ENCODE peak calls at places on chromosomes 2 and 18, in four cellular contexts. One of them, this sample, is unnamed.
A peak's percentile ranks its signal among the peaks of the same experiment; 100 is the strongest.

GRCh38 chr18:48896326-48896874 is 54.4 kb downstream of the SMAD7 start:
- DNase-seq in Calu3: no peak
- DNase-seq in neural progenitor cell: no peak
- DNase-seq in gastrocnemius medialis: no peak
- DNase-seq in this sample: no peak

GRCh38 chr2:68560583-68560982 is 82.8 kb upstream of the PROKR1 start:
- DNase-seq in gastrocnemius medialis: no peak
- DNase-seq in neural progenitor cell: no peak
- DNase-seq in Calu3: no peak
- DNase-seq in this sample: no peak

GRCh38 chr18:75200071-75200470 is 8.9 kb downstream of the PTGR3 start:
- DNase-seq in gastrocnemius medialis: peak; percentile 36
- DNase-seq in Calu3: no peak
- DNase-seq in neural progenitor cell: no peak
- DNase-seq in this sample: no peak

GRCh38 chr2:201175971-201176570 is 6.9 kb upstream of the CASP10 start:
- DNase-seq in neural progenitor cell: no peak
- DNase-seq in Calu3: peak; percentile 77
- DNase-seq in gastrocnemius medialis: no peak
- DNase-seq in this sample: no peak

GRCh38 chr2:18659891-18660290 is 70.5 kb upstream of the NT5C1B start:
- DNase-seq in gastrocnemius medialis: no peak
- DNase-seq in neural progenitor cell: no peak
- DNase-seq in Calu3: no peak
- DNase-seq in this sample: no peak

GRCh38 chr18:49400398-49401072 is 59.9 kb downstream of the DYM start:
- DNase-seq in Calu3: peak; percentile 4
- DNase-seq in gastrocnemius medialis: no peak
- DNase-seq in neural progenitor cell: no peak
- DNase-seq in this sample: no peak

GRCh38 chr2:239531456-239532304 is 130.9 kb upstream of the HDAC4 start:
- DNase-seq in Calu3: no peak
- DNase-seq in neural progenitor cell: peak; percentile 85
- DNase-seq in gastrocnemius medialis: no peak
- DNase-seq in this sample: no peak

GRCh38 chr2:95357717-95358280 is 44.7 kb upstream of the FAHD2A start:
- DNase-seq in Calu3: no peak
- DNase-seq in neural progenitor cell: no peak
- DNase-seq in gastrocnemius medialis: no peak
- DNase-seq in this sample: no peak

GRCh38 chr2:201362396-201362795 is 5.3 kb upstream of the FLACC1 start:
- DNase-seq in neural progenitor cell: no peak
- DNase-seq in gastrocnemius medialis: no peak
- DNase-seq in Calu3: no peak
- DNase-seq in this sample: no peak

GRCh38 chr18:77053616-77054287 is 78.8 kb downstream of the MBP start:
- DNase-seq in gastrocnemius medialis: no peak
- DNase-seq in Calu3: no peak
- DNase-seq in neural progenitor cell: no peak
- DNase-seq in this sample: no peak

GRCh38 chr2:17646838-17647701 is 106.5 kb downstream of the SMC6 start:
- DNase-seq in Calu3: no peak
- DNase-seq in neural progenitor cell: no peak
- DNase-seq in gastrocnemius medialis: no peak
- DNase-seq in this sample: no peak

GRCh38 chr2:101234169-101234938 is 18.3 kb upstream of the CNOT11 start:
- DNase-seq in Calu3: peak; percentile 48
- DNase-seq in gastrocnemius medialis: no peak
- DNase-seq in neural progenitor cell: no peak
- DNase-seq in this sample: no peak

GRCh38 chr18:39945076-39945475 is 2010.0 kb upstream of the PIK3C3 start:
- DNase-seq in Calu3: peak; percentile 1
- DNase-seq in gastrocnemius medialis: no peak
- DNase-seq in neural progenitor cell: no peak
- DNase-seq in this sample: no peak

GRCh38 chr18:54769526-54770464 is 58.5 kb upstream of the RAB27B start:
- DNase-seq in neural progenitor cell: no peak
- DNase-seq in Calu3: no peak
- DNase-seq in gastrocnemius medialis: no peak
- DNase-seq in this sample: no peak

GRCh38 chr2:21728133-21728532 is 604.4 kb downstream of the TDRD15 start:
- DNase-seq in Calu3: no peak
- DNase-seq in neural progenitor cell: no peak
- DNase-seq in gastrocnemius medialis: no peak
- DNase-seq in this sample: no peak

GRCh38 chr2:166593403-166593802 is 99.4 kb upstream of the SCN7A start:
- DNase-seq in Calu3: no peak
- DNase-seq in neural progenitor cell: no peak
- DNase-seq in gastrocnemius medialis: no peak
- DNase-seq in this sample: no peak

GRCh38 chr18:27609221-27609620 is 424.1 kb upstream of the CHST9 start:
- DNase-seq in Calu3: no peak
- DNase-seq in neural progenitor cell: no peak
- DNase-seq in gastrocnemius medialis: no peak
- DNase-seq in this sample: no peak

GRCh38 chr2:71923887-71924533 is 223.7 kb downstream of the CYP26B1 start:
- DNase-seq in neural progenitor cell: peak; percentile 91
- DNase-seq in gastrocnemius medialis: peak; percentile 70
- DNase-seq in Calu3: peak; percentile 77
- DNase-seq in this sample: peak; percentile 73

GRCh38 chr2:120258140-120258539 is 5.5 kb downstream of the RALB start:
- DNase-seq in neural progenitor cell: no peak
- DNase-seq in gastrocnemius medialis: no peak
- DNase-seq in Calu3: no peak
- DNase-seq in this sample: no peak

GRCh38 chr2:16285813-16286510 is 345.6 kb downstream of the MYCN start:
- DNase-seq in gastrocnemius medialis: no peak
- DNase-seq in neural progenitor cell: no peak
- DNase-seq in Calu3: no peak
- DNase-seq in this sample: no peak

GRCh38 chr2:134155134-134155533 is 98.7 kb upstream of the MGAT5 start:
- DNase-seq in gastrocnemius medialis: no peak
- DNase-seq in Calu3: no peak
- DNase-seq in neural progenitor cell: no peak
- DNase-seq in this sample: no peak

GRCh38 chr2:30358351-30358750 is 88.7 kb upstream of the LCLAT1 start:
- DNase-seq in Calu3: no peak
- DNase-seq in gastrocnemius medialis: no peak
- DNase-seq in neural progenitor cell: no peak
- DNase-seq in this sample: no peak

GRCh38 chr2:38719706-38720105 is 31.5 kb downstream of the SRSF7 start:
- DNase-seq in Calu3: no peak
- DNase-seq in neural progenitor cell: no peak
- DNase-seq in gastrocnemius medialis: no peak
- DNase-seq in this sample: no peak

GRCh38 chr2:126480033-126480432 is 175.9 kb upstream of the GYPC start:
- DNase-seq in Calu3: no peak
- DNase-seq in gastrocnemius medialis: no peak
- DNase-seq in neural progenitor cell: no peak
- DNase-seq in this sample: no peak

GRCh38 chr2:126482582-126483464 is 173.1 kb upstream of the GYPC start:
- DNase-seq in neural progenitor cell: peak; percentile 72
- DNase-seq in Calu3: no peak
- DNase-seq in gastrocnemius medialis: no peak
- DNase-seq in this sample: no peak
- TF ChIP-seq CTCF in neural progenitor cell: peak; percentile 70
- TF ChIP-seq CTCF in Calu3: no peak
- TF ChIP-seq CTCF in gastrocnemius medialis: no peak
- TF ChIP-seq CTCF in this sample: no peak

DNA sequence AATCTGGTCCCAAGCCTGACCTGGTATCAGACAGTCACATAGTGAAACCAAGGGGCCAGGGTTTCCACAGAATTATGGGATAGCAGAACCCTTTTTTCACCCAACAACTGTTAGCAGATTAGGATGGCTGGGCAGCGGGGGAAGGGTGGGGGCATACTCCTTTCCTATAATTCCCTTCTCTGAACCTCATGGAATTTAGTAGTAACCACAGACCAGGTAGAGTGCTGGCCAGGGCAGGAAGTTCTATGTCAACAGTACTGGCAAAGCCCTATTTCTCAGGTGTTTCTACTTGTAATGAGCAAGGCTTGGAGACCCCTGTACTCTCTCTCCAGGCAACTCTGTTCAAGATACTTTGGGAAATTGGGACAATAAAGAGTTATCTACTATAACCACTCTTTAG is 174.6 kb downstream of the THADA start:
- DNase-seq in Calu3: peak; percentile 24
- DNase-seq in gastrocnemius medialis: no peak
- DNase-seq in neural progenitor cell: no peak
- DNase-seq in this sample: no peak
- TF ChIP-seq CTCF in Calu3: no peak
- TF ChIP-seq CTCF in gastrocnemius medialis: no peak
- TF ChIP-seq CTCF in neural progenitor cell: no peak
- TF ChIP-seq CTCF in this sample: no peak

GRCh38 chr2:25673170-25674002 is at the start of gene DTNB:
- DNase-seq in gastrocnemius medialis: peak; percentile 69
- DNase-seq in neural progenitor cell: peak; percentile 95
- DNase-seq in Calu3: peak; percentile 88
- DNase-seq in this sample: peak; percentile 82
- TF ChIP-seq CTCF in gastrocnemius medialis: no peak
- TF ChIP-seq CTCF in neural progenitor cell: no peak
- TF ChIP-seq CTCF in Calu3: no peak
- TF ChIP-seq CTCF in this sample: no peak

GRCh38 chr2:174750923-174751441 is 13.3 kb downstream of the CHRNA1 start:
- DNase-seq in neural progenitor cell: no peak
- DNase-seq in gastrocnemius medialis: no peak
- DNase-seq in Calu3: no peak
- DNase-seq in this sample: no peak
- TF ChIP-seq CTCF in neural progenitor cell: no peak
- TF ChIP-seq CTCF in gastrocnemius medialis: no peak
- TF ChIP-seq CTCF in Calu3: no peak
- TF ChIP-seq CTCF in this sample: no peak

DNA sequence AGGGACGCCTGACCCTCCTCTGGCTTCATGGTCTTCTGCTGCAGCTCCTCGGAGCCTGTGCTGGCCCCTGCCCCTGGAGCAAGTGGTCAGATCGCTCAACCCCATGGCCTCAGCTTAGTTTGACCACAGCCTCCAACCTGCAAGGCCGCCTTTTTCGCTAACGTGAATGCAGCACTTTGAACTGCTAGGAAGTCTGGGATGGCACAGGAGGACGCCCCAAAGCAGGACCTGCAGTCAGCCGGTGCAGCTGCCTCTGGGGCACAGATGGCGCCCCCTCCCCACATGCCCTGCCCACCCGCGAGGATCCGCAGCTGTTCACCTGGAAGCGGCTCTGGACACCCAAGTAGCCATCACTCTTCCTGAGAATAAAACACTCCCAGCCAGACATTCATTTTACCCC is 510.2 kb downstream of the EIPR1 start:
- DNase-seq in neural progenitor cell: no peak
- DNase-seq in Calu3: no peak
- DNase-seq in gastrocnemius medialis: no peak
- DNase-seq in this sample: no peak
- TF ChIP-seq CTCF in neural progenitor cell: no peak
- TF ChIP-seq CTCF in Calu3: no peak
- TF ChIP-seq CTCF in gastrocnemius medialis: no peak
- TF ChIP-seq CTCF in this sample: no peak

GRCh38 chr2:168904358-168904757 is 3.3 kb downstream of the G6PC2 start:
- DNase-seq in Calu3: no peak
- DNase-seq in gastrocnemius medialis: no peak
- DNase-seq in neural progenitor cell: no peak
- DNase-seq in this sample: no peak
- TF ChIP-seq CTCF in Calu3: no peak
- TF ChIP-seq CTCF in gastrocnemius medialis: no peak
- TF ChIP-seq CTCF in neural progenitor cell: no peak
- TF ChIP-seq CTCF in this sample: no peak